ENCODE peak calls at places on chromosome 9, in eight cellular contexts. C, H, J, R, S, A, N and W are unnamed samples.

GRCh38 chr9:16013366-16013765 is 460.5 kb downstream of the CCDC171 start:
- DNase-seq in A (no peak), R (no peak), S (no peak), H (no peak), C (no peak), J (no peak), N (no peak), W (no peak)

GRCh38 chr9:27291292-27291691 is 5.7 kb downstream of the EQTN start:
- DNase-seq in H (no peak), A (no peak), R (no peak), J (no peak), C (no peak), N (no peak), S (no peak), W (no peak)

GRCh38 chr9:127081250-127082185 is 40.9 kb downstream of the ANGPTL2 start:
- DNase-seq in N (peak; percentile 49), R (no peak), S (no peak), H (no peak), J (no peak), C (no peak), A (no peak), W (no peak)

GRCh38 chr9:80932181-80932580 is 757.2 kb downstream of the TLE1 start:
- DNase-seq in N (no peak), H (no peak), S (no peak), C (no peak), R (peak; percentile 27), A (no peak), J (no peak), W (no peak)

GRCh38 chr9:98455256-98455956 is 200.0 kb upstream of the TBC1D2 start:
- DNase-seq in A (no peak), H (no peak), S (no peak), N (no peak), J (no peak), C (no peak), R (no peak), W (no peak)

GRCh38 chr9:14346826-14347407 is 33.0 kb upstream of the NFIB start:
- DNase-seq in N (no peak), S (peak; percentile 23), J (no peak), R (no peak), H (no peak), A (no peak), C (no peak), W (no peak)

GRCh38 chr9:100029246-100029645 is 69.6 kb downstream of the ERP44 start:
- DNase-seq in J (no peak), H (no peak), C (no peak), R (no peak), S (no peak), A (no peak), N (no peak), W (no peak)

GRCh38 chr9:133043449-133044035 is 12.7 kb downstream of the GTF3C5 start:
- DNase-seq in R (no peak), N (no peak), C (no peak), A (no peak), H (no peak), S (no peak), J (no peak), W (no peak)

GRCh38 chr9:123820139-123820538 is 109.8 kb downstream of the DENND1A start:
- DNase-seq in A (no peak), N (no peak), C (no peak), J (no peak), H (no peak), S (no peak), R (no peak), W (no peak)

GRCh38 chr9:78044189-78044588 is 12.6 kb upstream of the GNAQ start:
- DNase-seq in R (no peak), C (no peak), H (no peak), J (no peak), A (peak; percentile 41), S (no peak), N (no peak), W (no peak)

GRCh38 chr9:128011071-128011817 is 30.5 kb upstream of the EEIG1 start:
- DNase-seq in H (no peak), A (no peak), S (no peak), N (no peak), C (peak; percentile 87), J (no peak), R (no peak), W (no peak)

DNA sequence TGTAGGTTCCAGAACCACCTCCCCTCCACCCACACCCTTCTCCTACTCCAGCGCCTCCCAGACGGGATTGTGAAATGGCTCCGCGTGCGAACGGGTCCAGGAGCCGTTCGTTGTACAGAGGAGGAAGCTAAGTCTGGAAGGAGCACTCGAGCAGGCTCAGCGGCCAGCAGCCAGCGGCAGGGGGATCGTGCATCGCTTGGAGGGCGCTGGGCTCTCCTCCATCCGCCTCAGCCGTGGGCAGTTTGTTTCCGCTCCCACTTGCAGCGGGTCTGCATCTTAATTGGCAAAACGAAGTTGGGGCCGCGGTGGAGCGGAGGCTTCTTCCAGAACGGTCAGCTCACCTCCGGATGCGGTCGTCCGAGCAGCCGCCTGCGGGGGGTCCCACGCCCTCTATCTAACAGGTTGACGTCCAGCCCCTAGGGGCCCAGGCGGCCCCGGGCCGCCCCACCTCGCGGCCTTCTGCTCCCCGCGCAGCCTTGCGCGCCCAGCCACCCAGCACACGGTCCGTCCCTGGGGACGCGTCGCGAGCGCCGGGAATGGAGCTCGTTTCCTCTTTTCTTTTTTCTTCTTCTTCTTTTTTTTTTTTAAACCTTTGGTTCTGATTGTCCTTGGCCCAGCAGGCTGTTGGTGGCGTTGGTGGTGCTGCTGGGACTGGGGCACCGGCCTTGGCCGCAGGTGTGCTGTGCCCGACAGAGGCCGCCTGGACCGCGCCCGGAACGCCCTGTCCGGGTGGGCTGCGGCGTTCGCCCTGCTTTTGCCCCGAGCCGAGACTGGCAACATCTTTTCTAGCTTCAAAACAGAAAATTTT is 3.9 kb upstream of the BARX1 start:
- DNase-seq in H (no peak), J (no peak), C (peak; percentile 7), R (no peak), S (peak; percentile 37), A (no peak), N (peak; percentile 64), W (no peak)
- H3K4me3 ChIP-seq in H (no peak overlapping the region), J (peak overlapping the region; percentile 2), C (no peak overlapping the region), R (no peak overlapping the region), S (no peak overlapping the region), A (peak overlapping the region; percentile 50), N (peak overlapping the region; percentile 18), W (no peak overlapping the region)

GRCh38 chr9:75889577-75889976 is 896 bp upstream of the PCSK5 start:
- DNase-seq in N (no peak), J (no peak), A (no peak), H (no peak), R (no peak), C (no peak), S (no peak), W (no peak)

GRCh38 chr9:75890541-75891276 is at the start of gene PCSK5:
- DNase-seq in C (peak; percentile 94), N (peak; percentile 97), A (peak; percentile 75), H (peak; percentile 54), S (peak; percentile 95), R (peak; percentile 89), J (peak; percentile 97), W (peak; percentile 68)

GRCh38 chr9:75892168-75892901 is 1.9 kb downstream of the PCSK5 start:
- DNase-seq in N (peak; percentile 71), A (no peak), S (peak; percentile 17), J (no peak), R (no peak), C (peak; percentile 6), H (no peak), W (no peak)

GRCh38 chr9:75891277-75892167 is 1.0 kb downstream of the PCSK5 start:
- DNase-seq in H (no peak), S (peak; percentile 59), A (no peak), J (peak; percentile 94), C (peak; percentile 53), R (no peak), N (peak; percentile 78), W (no peak)

DNA sequence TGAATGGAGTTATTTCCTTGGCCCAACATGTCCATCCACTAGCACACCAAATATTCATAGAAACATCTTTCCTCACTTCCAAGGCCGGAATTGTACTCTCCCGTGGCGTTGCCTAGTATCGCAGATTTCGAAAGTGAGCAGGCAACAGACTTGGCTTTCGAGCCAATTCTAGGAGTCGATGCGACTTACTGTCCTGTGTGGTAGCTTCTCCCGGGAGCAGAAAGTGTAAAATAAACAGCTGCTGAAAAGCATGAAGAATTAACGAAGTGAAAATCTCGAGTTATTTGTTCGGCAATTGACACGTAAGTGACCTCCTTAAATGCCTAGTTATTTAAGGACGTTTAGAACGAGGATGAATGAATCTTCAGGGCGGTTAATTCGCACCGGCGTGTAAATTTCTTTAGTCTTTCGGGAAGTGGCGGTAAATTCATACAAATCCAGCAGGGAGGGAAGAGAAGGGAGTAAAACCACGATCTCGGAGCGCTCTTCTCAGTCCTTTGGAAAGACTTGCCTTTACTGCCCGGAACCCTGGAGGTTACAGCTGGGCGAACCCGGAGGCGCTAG is 414 bp upstream of the PCSK5 start:
- DNase-seq in C (no peak), J (no peak), R (peak; percentile 38), A (peak; percentile 28), N (peak; percentile 82), H (no peak), S (peak; percentile 79), W (no peak)
- H3K4me3 ChIP-seq in C (peak overlapping the region; percentile 87), J (peak overlapping the region; percentile 94), R (peak overlapping the region; percentile 81), A (peak overlapping the region; percentile 79), N (peak overlapping the region; percentile 78), H (peak overlapping the region; percentile 75), S (peak overlapping the region; percentile 66), W (peak overlapping the region; percentile 64)

DNA sequence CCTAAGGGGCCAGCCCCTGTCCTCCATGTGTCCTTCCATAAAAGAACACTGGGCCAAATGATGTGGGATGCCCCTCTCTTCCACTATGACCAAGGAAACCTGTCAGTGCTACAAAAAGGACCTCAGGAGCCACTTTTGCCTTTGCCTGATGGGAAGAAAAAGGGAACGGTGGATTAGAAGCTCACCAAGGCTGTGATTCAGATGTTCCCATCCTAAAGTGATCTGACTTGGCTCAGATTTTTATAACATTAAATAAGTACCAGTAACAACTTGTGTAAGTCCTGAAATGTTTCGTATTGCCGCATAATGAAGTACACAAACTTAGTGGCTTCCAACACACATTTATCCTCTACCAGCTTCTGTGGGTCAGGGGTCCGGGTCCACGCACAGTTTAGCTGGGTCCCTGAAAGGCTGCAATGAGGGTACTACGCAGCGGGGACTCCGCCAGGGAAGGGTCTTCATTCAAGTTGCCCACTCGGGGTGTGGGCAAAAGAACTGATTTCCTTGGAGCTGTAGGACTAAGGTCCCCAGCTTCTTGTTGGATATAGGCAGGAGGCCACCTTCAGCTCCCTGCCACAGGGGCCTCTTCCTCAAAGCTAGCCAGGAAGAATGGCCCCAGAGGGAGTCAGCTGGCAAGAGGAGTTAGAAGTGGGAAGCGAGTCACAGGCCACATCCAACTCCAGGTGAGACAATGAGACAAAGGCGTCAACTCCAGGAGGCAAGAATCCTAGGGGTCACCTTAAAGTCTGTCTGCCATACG is 60.4 kb downstream of the RAPGEF1 start:
- DNase-seq in C (no peak), J (no peak), A (no peak), S (peak; percentile 29), N (no peak), H (no peak), R (no peak), W (no peak)
- H3K4me3 ChIP-seq in C (no peak overlapping the region), J (no peak overlapping the region), A (no peak overlapping the region), S (no peak overlapping the region), N (no peak overlapping the region), H (no peak overlapping the region), R (no peak overlapping the region), W (no peak overlapping the region)

DNA sequence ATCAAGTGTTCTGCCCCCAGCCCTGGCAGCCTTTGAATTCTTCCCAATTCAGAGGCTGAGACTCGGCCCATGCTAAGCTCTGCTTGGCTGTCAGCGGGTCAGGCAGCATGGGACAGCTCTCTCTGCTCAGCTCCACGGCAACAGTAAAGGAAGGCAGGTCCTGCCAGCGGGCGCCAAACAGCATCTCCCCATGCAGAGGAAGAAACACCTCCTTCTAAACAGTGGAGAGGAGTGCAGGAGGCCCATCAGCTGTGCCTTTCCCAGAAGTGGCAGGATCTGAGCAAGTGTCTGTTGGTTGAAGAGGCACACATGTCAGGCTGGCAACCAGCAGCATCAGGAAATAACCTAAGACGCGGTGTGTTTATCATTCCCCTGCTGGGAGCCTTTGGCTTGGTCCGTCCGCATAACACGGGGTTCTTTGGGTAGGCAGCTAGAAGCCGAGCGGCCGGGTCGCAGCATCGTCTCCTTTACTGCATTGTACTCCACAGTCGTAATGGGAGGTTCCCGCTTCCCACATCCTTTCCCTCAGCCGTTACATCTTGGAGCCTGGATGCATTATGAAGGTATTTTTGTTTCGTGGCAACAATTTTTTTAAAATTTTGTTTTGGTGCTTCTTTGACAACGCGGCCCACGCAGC is 42.7 kb upstream of the NCS1 start:
- DNase-seq in R (no peak), H (peak; percentile 12), A (no peak), J (no peak), C (no peak), S (no peak), N (no peak), W (no peak)
- H3K4me3 ChIP-seq in R (no peak overlapping the region), H (peak overlapping the region; percentile 40), A (no peak overlapping the region), J (no peak overlapping the region), C (no peak overlapping the region), S (no peak overlapping the region), N (no peak overlapping the region), W (no peak overlapping the region)